ENCODE peak calls at places on chromosomes 16 and 17, in six cellular contexts. M is HT1080, H is B cell, A is hepatic stellate cell, L is T-cell, F is activated T-cell treated with anti-CD3 and anti-CD28 coated beads for 4 hours. T is an unnamed sample.

GRCh38 chr16:69131167-69131748 is 1.1 kb downstream of the CHTF8 start:
- DNase-seq in M (peak; percentile 18), H (peak; percentile 80), A (peak; percentile 54), L (no peak), F (peak; percentile 8), T (no peak)

GRCh38 chr17:51540151-51540550 is 279.8 kb downstream of the UTP18 start:
- DNase-seq in M (peak; percentile 28), H (no peak), A (no peak), L (peak; percentile 1), F (no peak), T (peak; percentile 1)

GRCh38 chr17:63854709-63855108 is 12.2 kb upstream of the SMARCD2 start:
- DNase-seq in M (no peak), H (no peak), A (no peak), L (no peak), F (no peak), T (no peak)

GRCh38 chr16:87790278-87791023 is 24.7 kb upstream of the KLHDC4 start:
- DNase-seq in M (no peak), H (no peak), A (no peak), L (no peak), F (no peak), T (peak; percentile 97)

GRCh38 chr16:56789360-56789759 is 59.4 kb downstream of the NUP93 start:
- DNase-seq in M (peak; percentile 47), H (no peak), A (peak; percentile 24), L (peak; percentile 15), F (no peak), T (peak; percentile 64)

GRCh38 chr17:17416400-17417360 is 60.1 kb upstream of the MED9 start:
- DNase-seq in M (peak; percentile 72), H (no peak), A (peak; percentile 51), L (peak; percentile 6), F (no peak), T (peak; percentile 88)

GRCh38 chr17:79354173-79354820 is 256.6 kb downstream of the RBFOX3 start:
- DNase-seq in M (no peak), H (no peak), A (no peak), L (no peak), F (no peak), T (no peak)

GRCh38 chr16:54407596-54407995 is 121.0 kb upstream of the IRX3 start:
- DNase-seq in M (no peak), H (no peak), A (no peak), L (no peak), F (no peak), T (peak; percentile 43)

GRCh38 chr16:26688105-26688504 is 378.6 kb upstream of the C16orf82 start:
- DNase-seq in M (no peak), H (no peak), A (no peak), L (no peak), F (no peak), T (no peak)

GRCh38 chr16:28151180-28151579 is 60.6 kb downstream of the XPO6 start:
- DNase-seq in M (no peak), H (no peak), A (no peak), L (no peak), F (no peak), T (no peak)

GRCh38 chr16:85204242-85205010 is 92.2 kb upstream of the CIBAR2 start:
- DNase-seq in M (no peak), H (no peak), A (peak; percentile 74), L (no peak), F (no peak), T (no peak)

GRCh38 chr17:61482467-61482866 is 30.2 kb downstream of the TBX4 start:
- DNase-seq in M (no peak), H (no peak), A (no peak), L (no peak), F (no peak), T (no peak)

GRCh38 chr17:19306160-19307111 is 56.1 kb downstream of the B9D1 start:
- DNase-seq in M (no peak), H (peak; percentile 69), A (no peak), L (peak; percentile 41), F (no peak), T (no peak)

GRCh38 chr17:82231562-82232321 is 2.9 kb downstream of the SLC16A3 start:
- DNase-seq in M (peak; percentile 72), H (peak; percentile 72), A (peak; percentile 58), L (no peak), F (no peak), T (peak; percentile 62)

T was measured in M059J.